ENCODE peak calls at places on chromosome 20, in eight cellular contexts. V, L, J, N, I, U, O and C are unnamed samples.

GRCh38 chr20:23248524-23248923 is 102.1 kb upstream of the NXT1 start:
- DNase-seq in N (no peak), V (no peak), U (peak), O (no peak), L (no peak), J (no peak), I (no peak), C (no peak)

GRCh38 chr20:33415948-33416347 is 14.6 kb upstream of the CDK5RAP1 start:
- DNase-seq in U (no peak), O (peak), L (no peak), I (peak), J (peak), N (peak), V (no peak), C (peak)

GRCh38 chr20:4328541-4328940 is 313.2 kb upstream of the RNF24 start:
- DNase-seq in J (no peak), L (no peak), I (no peak), U (no peak), O (no peak), N (no peak), V (no peak), C (no peak)

GRCh38 chr20:39661833-39662232 is 699.7 kb downstream of the DHX35 start:
- DNase-seq in O (no peak), V (no peak), I (no peak), J (no peak), L (no peak), N (no peak), U (no peak), C (peak)

GRCh38 chr20:23835716-23836115 is 9.2 kb upstream of the CST2 start:
- DNase-seq in J (no peak), I (no peak), V (no peak), N (no peak), L (no peak), O (no peak), U (no peak), C (no peak)

GRCh38 chr20:45097485-45098095 is 3.3 kb downstream of the KCNS1 start:
- DNase-seq in L (peak), N (peak), I (no peak), O (no peak), U (no peak), J (no peak), V (no peak), C (peak)

GRCh38 chr20:24911461-24911860 is 37.6 kb upstream of the CST7 start:
- DNase-seq in N (no peak), L (no peak), V (no peak), I (peak), O (no peak), U (no peak), J (no peak), C (no peak)

GRCh38 chr20:53032021-53033001 is 60.2 kb downstream of the TSHZ2 start:
- DNase-seq in J (no peak), O (no peak), L (no peak), V (no peak), N (peak), I (no peak), U (no peak), C (peak)

GRCh38 chr20:62633571-62634329 is 8.6 kb upstream of the SLCO4A1 start:
- DNase-seq in U (no peak), I (no peak), N (peak), O (no peak), V (no peak), L (no peak), J (no peak), C (peak)

GRCh38 chr20:17644451-17644850 is 37.6 kb downstream of the RRBP1 start:
- DNase-seq in N (no peak), I (no peak), U (no peak), V (no peak), J (no peak), O (peak), L (peak), C (no peak)

GRCh38 chr20:21364413-21364812 is 32.9 kb downstream of the NKX2-4 start:
- DNase-seq in N (no peak), J (no peak), U (no peak), V (no peak), L (no peak), O (no peak), I (no peak), C (no peak)

GRCh38 chr20:17882834-17883591 is 85.6 kb downstream of the SNX5 start:
- DNase-seq in L (no peak), U (no peak), V (no peak), N (no peak), I (no peak), O (no peak), J (no peak), C (no peak)

GRCh38 chr20:32626859-32627636 is 41.9 kb upstream of the NOL4L start:
- DNase-seq in L (peak), U (no peak), I (no peak), V (no peak), O (peak), J (peak), N (no peak), C (no peak)

GRCh38 chr20:7742479-7742878 is 197.8 kb downstream of the HAO1 start:
- DNase-seq in I (no peak), O (peak), U (no peak), J (no peak), V (no peak), L (no peak), N (peak), C (peak)

GRCh38 chr20:36574278-36575065 is 1.1 kb downstream of the TGIF2 start:
- DNase-seq in N (peak), I (peak), J (peak), L (peak), U (peak), V (no peak), O (peak), C (peak)

GRCh38 chr20:49115565-49115964 is 69.5 kb downstream of the CSE1L start:
- DNase-seq in V (peak), L (no peak), U (no peak), J (no peak), O (no peak), N (peak), I (no peak), C (peak)

GRCh38 chr20:9070304-9070703 is 1.4 kb downstream of the PLCB4 start:
- DNase-seq in I (no peak), U (no peak), L (no peak), V (no peak), J (no peak), O (no peak), N (no peak), C (no peak)

GRCh38 chr20:54123587-54124180 is 50.1 kb downstream of the CYP24A1 start:
- DNase-seq in O (peak), I (peak), J (peak), U (no peak), L (peak), V (peak), N (peak), C (peak)

GRCh38 chr20:41359541-41360011 is 7.0 kb downstream of the EMILIN3 start:
- DNase-seq in L (no peak), O (no peak), J (no peak), U (no peak), N (no peak), I (peak), V (no peak), C (no peak)

GRCh38 chr20:38407321-38407720 is 27.8 kb downstream of the SNHG17 start:
- DNase-seq in U (peak), L (no peak), O (no peak), V (no peak), J (no peak), I (no peak), N (no peak), C (no peak)

GRCh38 chr20:63696311-63696627 is 183 bp upstream of the TNFRSF6B start:
- DNase-seq in V (no peak), J (no peak), L (peak), I (no peak), O (no peak), N (peak), U (no peak), C (no peak)
- H3K4me3 ChIP-seq in V (peak), J (no peak), L (no peak), I (peak), O (no peak), N (no peak), U (peak), C (peak)

GRCh38 chr20:57620999-57621398 is 773 bp upstream of the ZBP1 start:
- DNase-seq in U (no peak), L (no peak), I (no peak), V (no peak), O (no peak), J (no peak), N (no peak), C (no peak)
- TF ChIP-seq CTCF in U (no peak), L (no peak), I (no peak), V (no peak), O (no peak), J (no peak), N (no peak), C (no peak)

DNA sequence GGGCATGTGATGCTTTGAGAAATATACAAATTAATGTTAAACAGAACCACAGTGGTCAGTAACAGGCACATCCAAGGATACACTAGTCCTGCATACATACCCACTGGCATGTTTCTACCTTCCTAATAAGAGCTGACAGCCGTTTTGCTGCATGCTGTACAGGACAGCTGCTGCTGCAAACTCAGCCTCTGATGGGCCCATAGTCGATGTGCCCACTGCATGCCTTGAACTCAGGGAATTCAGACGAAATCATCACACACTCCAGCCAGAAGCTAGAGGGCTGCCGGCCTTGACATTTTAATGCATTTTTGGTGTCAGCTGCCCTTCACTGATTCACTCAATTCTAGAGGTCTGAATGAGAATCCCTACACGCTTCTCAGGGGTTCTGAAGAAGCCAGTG is 29.3 kb downstream of the FKBP1A start:
- DNase-seq in I (no peak), O (no peak), U (no peak), J (no peak), L (no peak), V (no peak), N (no peak), C (no peak)
- H3K4me3 ChIP-seq in I (no peak), O (no peak), U (no peak), J (no peak), L (no peak), V (no peak), N (no peak), C (no peak)

GRCh38 chr20:57465943-57466342 is 59.0 kb downstream of the CTCFL start:
- DNase-seq in L (no peak), V (no peak), N (no peak), J (no peak), I (no peak), U (no peak), O (no peak), C (no peak)
- TF ChIP-seq CTCF in L (no peak), V (no peak), N (peak), J (peak), I (no peak), U (no peak), O (no peak), C (no peak)